ENCODE peak calls at places on chromosome 6, in five cellular contexts. O is H1, G is GM12891, J is GM12878, N is K562. L is an unnamed sample.

GRCh38 chr6:3744211-3744900 is 7.2 kb downstream of the PXDC1 start:
- DNase-seq in O (no peak), G (no peak), J (no peak), N (no peak), L (no peak)

GRCh38 chr6:88650029-88650619 is 313.3 kb downstream of the RNGTT start:
- DNase-seq in O (no peak), G (peak), J (peak), N (no peak), L (no peak)

GRCh38 chr6:161079566-161080262 is 88.1 kb downstream of the MAP3K4 start:
- DNase-seq in O (no peak), G (no peak), J (no peak), N (peak), L (no peak)

GRCh38 chr6:35411066-35411465 is 41.1 kb upstream of the FANCE start:
- DNase-seq in O (no peak), G (no peak), J (no peak), N (no peak), L (no peak)

GRCh38 chr6:35596448-35597442 is 84.0 kb upstream of the TULP1 start:
- DNase-seq in O (no peak), G (no peak), J (no peak), N (no peak), L (no peak)

GRCh38 chr6:30844118-30844535 is 40.2 kb upstream of the DDR1 start:
- DNase-seq in O (no peak), G (no peak), J (no peak), N (no peak), L (no peak)

GRCh38 chr6:31711233-31711632 is 3.9 kb upstream of the LY6G6D start:
- DNase-seq in O (no peak), G (no peak), J (no peak), N (peak), L (no peak)

GRCh38 chr6:73675466-73676098 is 20.4 kb upstream of the CD109 start:
- DNase-seq in O (no peak), G (no peak), J (no peak), N (peak), L (no peak)

GRCh38 chr6:162613310-162613709 is 114.3 kb downstream of the PRKN start:
- DNase-seq in O (no peak), G (no peak), J (no peak), N (no peak), L (no peak)

GRCh38 chr6:686528-686927 is 6.4 kb downstream of the EXOC2 start:
- DNase-seq in O (no peak), G (no peak), J (no peak), N (peak), L (no peak)

GRCh38 chr6:31765910-31766794 is 3.7 kb downstream of the SAPCD1 start:
- DNase-seq in O (no peak), G (no peak), J (no peak), N (no peak), L (no peak)

GRCh38 chr6:70124443-70124842 is 178.4 kb downstream of the COL9A1 start:
- DNase-seq in O (no peak), G (no peak), J (no peak), N (no peak), L (no peak)

GRCh38 chr6:168188310-168188973 is 109.4 kb upstream of the FRMD1 start:
- DNase-seq in O (no peak), G (no peak), J (no peak), N (no peak), L (no peak)

GRCh38 chr6:109393882-109394281 is 11.6 kb upstream of the CD164 start:
- DNase-seq in O (no peak), G (no peak), J (no peak), N (no peak), L (no peak)
- TF ChIP-seq POLR2AphosphoS5 in O (no peak), G (no peak), J (no peak), N (no peak), L (no peak)

GRCh38 chr6:44046516-44047178 is 80.6 kb downstream of the MRPL14 start:
- DNase-seq in O (no peak), G (no peak), J (no peak), N (no peak), L (no peak)

GRCh38 chr6:44047801-44048200 is 79.5 kb downstream of the MRPL14 start:
- DNase-seq in O (no peak), G (no peak), J (no peak), N (no peak), L (no peak)

GRCh38 chr6:44049163-44049988 is 77.9 kb downstream of the MRPL14 start:
- DNase-seq in O (no peak), G (no peak), J (no peak), N (no peak), L (no peak)

GRCh38 chr6:44047179-44047546 is 80.1 kb downstream of the MRPL14 start:
- DNase-seq in O (no peak), G (no peak), J (no peak), N (no peak), L (no peak)

GRCh38 chr6:44048277-44048676 is 79.0 kb downstream of the MRPL14 start:
- DNase-seq in O (no peak), G (no peak), J (no peak), N (no peak), L (no peak)
- TF ChIP-seq POLR2A in O (no peak), G (no peak), J (no peak), N (no peak), L (no peak)

GRCh38 chr6:50818673-50819072 is at the start of gene TFAP2B:
- DNase-seq in O (no peak), G (no peak), J (no peak), N (no peak), L (no peak)

GRCh38 chr6:50816115-50816675 is 2.5 kb upstream of the TFAP2B start:
- DNase-seq in O (no peak), G (peak), J (peak), N (peak), L (no peak)

GRCh38 chr6:50816947-50817637 is 1.6 kb upstream of the TFAP2B start:
- DNase-seq in O (no peak), G (no peak), J (no peak), N (no peak), L (no peak)

GRCh38 chr6:50817638-50817950 is 1.1 kb upstream of the TFAP2B start:
- DNase-seq in O (no peak), G (no peak), J (no peak), N (no peak), L (no peak)

GRCh38 chr6:50815436-50816114 is 3.1 kb upstream of the TFAP2B start:
- DNase-seq in O (no peak), G (no peak), J (no peak), N (peak), L (no peak)
- TF ChIP-seq TAF1 in O (no peak), G (no peak), J (no peak), N (no peak), L (no peak)

GRCh38 chr6:158970640-158971291 is 29.2 kb downstream of the RSPH3 start:
- DNase-seq in O (no peak), G (no peak), J (no peak), N (no peak), L (no peak)

GRCh38 chr6:158977373-158977772 is 22.6 kb downstream of the RSPH3 start:
- DNase-seq in O (no peak), G (no peak), J (no peak), N (no peak), L (no peak)

GRCh38 chr6:158969148-158969547 is 30.9 kb downstream of the RSPH3 start:
- DNase-seq in O (no peak), G (no peak), J (no peak), N (no peak), L (no peak)

GRCh38 chr6:158972241-158973233 is 27.5 kb downstream of the RSPH3 start:
- DNase-seq in O (no peak), G (peak), J (peak), N (peak), L (no peak)
- TF ChIP-seq POLR2AphosphoS5 in O (no peak), G (no peak), J (no peak), N (no peak), L (no peak)

DNA sequence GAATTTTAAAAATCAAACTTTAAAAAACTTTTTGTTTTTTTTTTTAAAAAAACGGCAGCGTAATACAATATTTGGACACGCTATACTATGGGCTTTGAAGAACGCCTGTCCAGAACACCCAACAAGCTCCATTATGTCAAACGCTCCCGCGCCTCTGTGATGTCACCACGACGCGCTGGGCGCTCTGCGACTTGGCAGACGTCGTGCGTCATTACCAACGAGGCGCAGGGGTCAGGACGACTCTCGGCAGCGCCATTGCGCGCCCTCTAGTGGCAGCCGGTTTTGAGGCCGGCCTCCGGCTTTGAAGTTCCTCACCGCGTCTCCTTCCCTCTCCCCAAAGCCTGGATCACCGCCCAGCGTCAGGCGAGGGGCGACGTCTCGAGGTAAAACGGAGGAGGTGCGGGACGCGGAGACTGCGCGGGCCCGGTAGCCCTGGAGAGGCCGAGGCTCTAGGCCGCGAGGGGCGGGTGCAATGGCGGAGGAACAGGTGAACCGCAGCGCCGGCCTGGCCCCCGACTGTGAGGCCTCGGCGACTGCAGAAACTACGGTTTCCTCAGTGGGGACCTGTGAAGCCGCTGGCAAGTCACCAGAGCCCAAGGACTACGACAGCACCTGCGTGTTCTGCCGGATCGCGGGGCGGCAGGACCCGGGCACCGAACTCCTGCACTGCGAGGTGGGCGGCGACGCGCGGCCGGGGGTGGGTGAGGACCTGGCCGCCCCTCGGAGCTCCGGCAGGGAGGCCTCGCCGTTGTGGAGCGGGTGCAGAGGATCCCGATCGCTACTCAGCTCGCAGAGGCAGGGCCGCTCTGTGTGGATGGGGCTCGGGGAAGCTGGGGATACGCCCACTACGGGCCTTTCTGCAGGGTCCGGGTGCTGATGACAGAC is at the start of gene HINT3:
- DNase-seq in O (peak), G (peak), J (peak), N (peak), L (peak)
- TF ChIP-seq POLR2A in O (no peak), G (no peak), J (peak), N (peak), L (peak)

GRCh38 chr6:119210596-119210995 is 132.1 kb upstream of the FAM184A start:
- DNase-seq in O (no peak), G (no peak), J (no peak), N (no peak), L (no peak)

GRCh38 chr6:119205911-119206617 is 127.6 kb upstream of the FAM184A start:
- DNase-seq in O (no peak), G (no peak), J (peak), N (no peak), L (no peak)

GRCh38 chr6:119209452-119210205 is 131.2 kb upstream of the FAM184A start:
- DNase-seq in O (no peak), G (no peak), J (peak), N (no peak), L (no peak)

GRCh38 chr6:119207327-119207726 is 128.9 kb upstream of the FAM184A start:
- DNase-seq in O (no peak), G (no peak), J (no peak), N (no peak), L (no peak)

GRCh38 chr6:119207973-119208725 is 129.7 kb upstream of the FAM184A start:
- DNase-seq in O (no peak), G (no peak), J (no peak), N (no peak), L (no peak)
- TF ChIP-seq TAF1 in O (no peak), G (no peak), J (no peak), N (no peak), L (no peak)

L was measured in GM12892.